ENCODE peak calls at places on chromosomes 4 and X, in eight cellular contexts. I is mesendoderm, R is head of caudate nucleus, Z is OCI-M1, N is substantia nigra, F is left colon, Q is BJ, M is nucleus accumbens. X is an unnamed sample.

GRCh38 chr4:113131146-113131545 is 81.7 kb downstream of the ANK2 start:
- DNase-seq in I (no peak), R (no peak), Z (no peak), N (no peak), F (no peak), Q (no peak), M (no peak), X (no peak)

GRCh38 chr4:163693776-163694175 is 199.3 kb downstream of the TMA16 start:
- DNase-seq in I (no peak), R (no peak), Z (no peak), N (no peak), F (no peak), Q (no peak), M (no peak), X (no peak)

GRCh38 chr4:167233523-167234387 is 539 bp downstream of the SPOCK3 start:
- DNase-seq in I (peak), R (peak), Z (peak), N (peak), F (no peak), Q (no peak), M (peak), X (peak)

GRCh38 chr4:68249434-68249833 is 3.9 kb upstream of the TMPRSS11B start:
- DNase-seq in I (no peak), R (no peak), Z (peak), N (no peak), F (no peak), Q (no peak), M (no peak), X (no peak)

GRCh38 chr4:13793020-13793710 is 165.6 kb upstream of the BOD1L1 start:
- DNase-seq in I (no peak), R (no peak), Z (no peak), N (no peak), F (no peak), Q (no peak), M (no peak), X (no peak)

GRCh38 chrX:46627044-46627443 is 53.5 kb downstream of the CHST7 start:
- DNase-seq in I (no peak), R (no peak), Z (no peak), N (no peak), F (no peak), Q (no peak), M (no peak), X (no peak)

GRCh38 chr4:42339935-42340406 is 57.3 kb upstream of the SHISA3 start:
- DNase-seq in I (no peak), R (no peak), Z (peak), N (no peak), F (no peak), Q (no peak), M (no peak), X (no peak)

GRCh38 chrX:78213331-78213730 is 73.9 kb upstream of the TAF9B start:
- DNase-seq in I (peak), R (no peak), Z (no peak), N (no peak), F (no peak), Q (no peak), M (no peak), X (peak)

GRCh38 chr4:44583393-44583792 is 68.0 kb downstream of the YIPF7 start:
- DNase-seq in I (peak), R (no peak), Z (peak), N (no peak), F (no peak), Q (no peak), M (no peak), X (no peak)

GRCh38 chr4:42923431-42923830 is 30.9 kb downstream of the GRXCR1 start:
- DNase-seq in I (no peak), R (no peak), Z (no peak), N (no peak), F (no peak), Q (no peak), M (no peak), X (no peak)

GRCh38 chrX:44071070-44071645 is 98.0 kb upstream of the NDP start:
- DNase-seq in I (no peak), R (no peak), Z (no peak), N (no peak), F (no peak), Q (no peak), M (no peak), X (no peak)

GRCh38 chrX:12396584-12396983 is 258.3 kb downstream of the FRMPD4 start:
- DNase-seq in I (no peak), R (no peak), Z (no peak), N (no peak), F (no peak), Q (no peak), M (no peak), X (no peak)

GRCh38 chr4:55010550-55010949 is 114.8 kb downstream of the KDR start:
- DNase-seq in I (no peak), R (no peak), Z (no peak), N (no peak), F (no peak), Q (no peak), M (no peak), X (no peak)

GRCh38 chr4:153204247-153205027 is at the start of gene TRIM2:
- DNase-seq in I (peak), R (peak), Z (peak), N (peak), F (peak), Q (no peak), M (peak), X (peak)

GRCh38 chrX:46992070-46992469 is 79.8 kb downstream of the JADE3 start:
- DNase-seq in I (no peak), R (no peak), Z (no peak), N (no peak), F (no peak), Q (no peak), M (no peak), X (no peak)

GRCh38 chr4:72983706-72984105 is 85.8 kb downstream of the COX18 start:
- DNase-seq in I (no peak), R (no peak), Z (no peak), N (no peak), F (no peak), Q (no peak), M (no peak), X (no peak)

GRCh38 chr4:147984065-147984777 is 252.3 kb downstream of the ARHGAP10 start:
- DNase-seq in I (peak), R (peak), Z (peak), N (peak), F (no peak), Q (no peak), M (no peak), X (peak)

GRCh38 chr4:176988226-176988625 is 195.5 kb upstream of the VEGFC start:
- DNase-seq in I (peak), R (no peak), Z (peak), N (no peak), F (no peak), Q (peak), M (no peak), X (no peak)

GRCh38 chr4:185520119-185520518 is 15.2 kb downstream of the PDLIM3 start:
- DNase-seq in I (no peak), R (no peak), Z (no peak), N (no peak), F (no peak), Q (no peak), M (no peak), X (no peak)

GRCh38 chr4:72340803-72341431 is 228.1 kb downstream of the ADAMTS3 start:
- DNase-seq in I (no peak), R (no peak), Z (no peak), N (no peak), F (no peak), Q (no peak), M (no peak), X (no peak)

GRCh38 chr4:189823611-189824010 is 117.1 kb upstream of the FRG1 start:
- DNase-seq in I (no peak), R (peak), Z (no peak), N (peak), F (no peak), Q (no peak), M (peak), X (no peak)

GRCh38 chr4:128686810-128687209 is 122.7 kb upstream of the JADE1 start:
- DNase-seq in I (no peak), R (no peak), Z (no peak), N (no peak), F (no peak), Q (no peak), M (no peak), X (no peak)

GRCh38 chr4:78592104-78592783 is 40.7 kb downstream of the ANXA3 start:
- DNase-seq in I (peak), R (no peak), Z (peak), N (no peak), F (peak), Q (no peak), M (no peak), X (no peak)

GRCh38 chr4:5993063-5993745 is 25.0 kb downstream of the C4orf50 start:
- DNase-seq in I (no peak), R (no peak), Z (no peak), N (no peak), F (no peak), Q (no peak), M (no peak), X (no peak)

GRCh38 chr4:5988086-5988845 is 30.0 kb downstream of the C4orf50 start:
- DNase-seq in I (no peak), R (no peak), Z (no peak), N (no peak), F (no peak), Q (no peak), M (no peak), X (peak)

GRCh38 chr4:174563399-174563798 is 41.1 kb upstream of the HPGD start:
- DNase-seq in I (peak), R (no peak), Z (no peak), N (no peak), F (no peak), Q (no peak), M (no peak), X (no peak)

GRCh38 chr4:90137545-90137944 is 10.4 kb downstream of the CCSER1 start:
- DNase-seq in I (peak), R (no peak), Z (no peak), N (no peak), F (no peak), Q (no peak), M (no peak), X (no peak)

GRCh38 chrX:136204571-136204970 is 46.6 kb downstream of the MAP7D3 start:
- DNase-seq in I (peak), R (no peak), Z (no peak), N (no peak), F (peak), Q (peak), M (no peak), X (no peak)